ENCODE peak calls at places on chromosomes 16 and 17, in six cellular contexts. One of them, this sample, is unnamed.
A peak's percentile ranks its signal among the peaks of the same experiment; 100 is the strongest.

GRCh38 chr17:58307468-58308172 is 21.0 kb downstream of the TSPOAP1 start:
- DNase-seq in hippocampal formation: no peak
- DNase-seq in activated CD8-positive, alpha-beta memory T cell treated with anti-CD3 and anti-CD28 coated beads, Interleukin-2, amount 10 ng/mL, durations not matched to agents 7 days and 5 days: peak; percentile 37
- DNase-seq in central memory CD8-positive, alpha-beta T cell: no peak
- DNase-seq in H9: peak; percentile 40
- DNase-seq in stimulated activated CD8-positive, alpha-beta memory T cell treated with anti-CD3 and anti-CD28 coated beads, Interleukin-7, amount 100 ng/mL, for 24 hours: no peak
- DNase-seq in this sample: no peak

GRCh38 chr16:78065344-78065743 is 34.1 kb upstream of the WWOX start:
- DNase-seq in hippocampal formation: no peak
- DNase-seq in activated CD8-positive, alpha-beta memory T cell treated with anti-CD3 and anti-CD28 coated beads, Interleukin-2, amount 10 ng/mL, durations not matched to agents 7 days and 5 days: no peak
- DNase-seq in central memory CD8-positive, alpha-beta T cell: no peak
- DNase-seq in H9: no peak
- DNase-seq in stimulated activated CD8-positive, alpha-beta memory T cell treated with anti-CD3 and anti-CD28 coated beads, Interleukin-7, amount 100 ng/mL, for 24 hours: no peak
- DNase-seq in this sample: no peak

GRCh38 chr16:65312795-65313194 is 190.9 kb upstream of the CDH11 start:
- DNase-seq in hippocampal formation: no peak
- DNase-seq in activated CD8-positive, alpha-beta memory T cell treated with anti-CD3 and anti-CD28 coated beads, Interleukin-2, amount 10 ng/mL, durations not matched to agents 7 days and 5 days: no peak
- DNase-seq in central memory CD8-positive, alpha-beta T cell: no peak
- DNase-seq in H9: no peak
- DNase-seq in stimulated activated CD8-positive, alpha-beta memory T cell treated with anti-CD3 and anti-CD28 coated beads, Interleukin-7, amount 100 ng/mL, for 24 hours: no peak
- DNase-seq in this sample: peak; percentile 61

GRCh38 chr17:76498886-76499667 is 2.1 kb downstream of the RHBDF2 start:
- DNase-seq in hippocampal formation: no peak
- DNase-seq in activated CD8-positive, alpha-beta memory T cell treated with anti-CD3 and anti-CD28 coated beads, Interleukin-2, amount 10 ng/mL, durations not matched to agents 7 days and 5 days: no peak
- DNase-seq in central memory CD8-positive, alpha-beta T cell: no peak
- DNase-seq in H9: no peak
- DNase-seq in stimulated activated CD8-positive, alpha-beta memory T cell treated with anti-CD3 and anti-CD28 coated beads, Interleukin-7, amount 100 ng/mL, for 24 hours: no peak
- DNase-seq in this sample: no peak

GRCh38 chr17:31700973-31701372 is 158.1 kb downstream of the COPRS start:
- DNase-seq in hippocampal formation: no peak
- DNase-seq in activated CD8-positive, alpha-beta memory T cell treated with anti-CD3 and anti-CD28 coated beads, Interleukin-2, amount 10 ng/mL, durations not matched to agents 7 days and 5 days: no peak
- DNase-seq in central memory CD8-positive, alpha-beta T cell: no peak
- DNase-seq in H9: no peak
- DNase-seq in stimulated activated CD8-positive, alpha-beta memory T cell treated with anti-CD3 and anti-CD28 coated beads, Interleukin-7, amount 100 ng/mL, for 24 hours: no peak
- DNase-seq in this sample: no peak

GRCh38 chr17:40825596-40825995 is 3.2 kb upstream of the KRT10 start:
- DNase-seq in hippocampal formation: no peak
- DNase-seq in activated CD8-positive, alpha-beta memory T cell treated with anti-CD3 and anti-CD28 coated beads, Interleukin-2, amount 10 ng/mL, durations not matched to agents 7 days and 5 days: no peak
- DNase-seq in central memory CD8-positive, alpha-beta T cell: no peak
- DNase-seq in H9: no peak
- DNase-seq in stimulated activated CD8-positive, alpha-beta memory T cell treated with anti-CD3 and anti-CD28 coated beads, Interleukin-7, amount 100 ng/mL, for 24 hours: no peak
- DNase-seq in this sample: peak; percentile 25

GRCh38 chr17:64420143-64420670 is 28.7 kb upstream of the MILR1 start:
- DNase-seq in hippocampal formation: peak; percentile 84
- DNase-seq in activated CD8-positive, alpha-beta memory T cell treated with anti-CD3 and anti-CD28 coated beads, Interleukin-2, amount 10 ng/mL, durations not matched to agents 7 days and 5 days: peak; percentile 46
- DNase-seq in central memory CD8-positive, alpha-beta T cell: no peak
- DNase-seq in H9: peak; percentile 47
- DNase-seq in stimulated activated CD8-positive, alpha-beta memory T cell treated with anti-CD3 and anti-CD28 coated beads, Interleukin-7, amount 100 ng/mL, for 24 hours: no peak
- DNase-seq in this sample: peak; percentile 71

GRCh38 chr17:41539071-41539492 is 11.0 kb upstream of the KRT19 start:
- DNase-seq in hippocampal formation: no peak
- DNase-seq in activated CD8-positive, alpha-beta memory T cell treated with anti-CD3 and anti-CD28 coated beads, Interleukin-2, amount 10 ng/mL, durations not matched to agents 7 days and 5 days: no peak
- DNase-seq in central memory CD8-positive, alpha-beta T cell: no peak
- DNase-seq in H9: no peak
- DNase-seq in stimulated activated CD8-positive, alpha-beta memory T cell treated with anti-CD3 and anti-CD28 coated beads, Interleukin-7, amount 100 ng/mL, for 24 hours: no peak
- DNase-seq in this sample: no peak

GRCh38 chr16:17668411-17668810 is 197.7 kb upstream of the XYLT1 start:
- DNase-seq in hippocampal formation: no peak
- DNase-seq in activated CD8-positive, alpha-beta memory T cell treated with anti-CD3 and anti-CD28 coated beads, Interleukin-2, amount 10 ng/mL, durations not matched to agents 7 days and 5 days: no peak
- DNase-seq in central memory CD8-positive, alpha-beta T cell: no peak
- DNase-seq in H9: no peak
- DNase-seq in stimulated activated CD8-positive, alpha-beta memory T cell treated with anti-CD3 and anti-CD28 coated beads, Interleukin-7, amount 100 ng/mL, for 24 hours: no peak
- DNase-seq in this sample: no peak

GRCh38 chr16:77113835-77114234 is 77.2 kb upstream of the MON1B start:
- DNase-seq in hippocampal formation: no peak
- DNase-seq in activated CD8-positive, alpha-beta memory T cell treated with anti-CD3 and anti-CD28 coated beads, Interleukin-2, amount 10 ng/mL, durations not matched to agents 7 days and 5 days: no peak
- DNase-seq in central memory CD8-positive, alpha-beta T cell: no peak
- DNase-seq in H9: no peak
- DNase-seq in stimulated activated CD8-positive, alpha-beta memory T cell treated with anti-CD3 and anti-CD28 coated beads, Interleukin-7, amount 100 ng/mL, for 24 hours: no peak
- DNase-seq in this sample: no peak

GRCh38 chr17:30352247-30352814 is 18.5 kb upstream of the TMIGD1 start:
- DNase-seq in hippocampal formation: no peak
- DNase-seq in activated CD8-positive, alpha-beta memory T cell treated with anti-CD3 and anti-CD28 coated beads, Interleukin-2, amount 10 ng/mL, durations not matched to agents 7 days and 5 days: no peak
- DNase-seq in central memory CD8-positive, alpha-beta T cell: no peak
- DNase-seq in H9: no peak
- DNase-seq in stimulated activated CD8-positive, alpha-beta memory T cell treated with anti-CD3 and anti-CD28 coated beads, Interleukin-7, amount 100 ng/mL, for 24 hours: no peak
- DNase-seq in this sample: no peak

GRCh38 chr17:55661359-55661758 is 61.3 kb downstream of the TMEM100 start:
- DNase-seq in hippocampal formation: no peak
- DNase-seq in activated CD8-positive, alpha-beta memory T cell treated with anti-CD3 and anti-CD28 coated beads, Interleukin-2, amount 10 ng/mL, durations not matched to agents 7 days and 5 days: no peak
- DNase-seq in central memory CD8-positive, alpha-beta T cell: no peak
- DNase-seq in H9: no peak
- DNase-seq in stimulated activated CD8-positive, alpha-beta memory T cell treated with anti-CD3 and anti-CD28 coated beads, Interleukin-7, amount 100 ng/mL, for 24 hours: no peak
- DNase-seq in this sample: peak; percentile 62

GRCh38 chr17:30309591-30309990 is 17.8 kb upstream of the BLMH start:
- DNase-seq in hippocampal formation: no peak
- DNase-seq in activated CD8-positive, alpha-beta memory T cell treated with anti-CD3 and anti-CD28 coated beads, Interleukin-2, amount 10 ng/mL, durations not matched to agents 7 days and 5 days: no peak
- DNase-seq in central memory CD8-positive, alpha-beta T cell: no peak
- DNase-seq in H9: no peak
- DNase-seq in stimulated activated CD8-positive, alpha-beta memory T cell treated with anti-CD3 and anti-CD28 coated beads, Interleukin-7, amount 100 ng/mL, for 24 hours: no peak
- DNase-seq in this sample: no peak

This sample was measured in fibroblast of gingiva.